ENCODE peak calls at places on chromosomes 11 and 22, in eight cellular contexts. M is COR-L47; B is AG20443; V is central memory CD4-positive, alpha-beta T cell; Y is activated CD4-positive, alpha-beta T cell treated with anti-CD3 and anti-CD28 coated beads for 24 hours; X is astrocyte of the cerebellum; T is AG09309; H is mucosa of descending colon. K is an unnamed sample.
A peak's percentile ranks its signal among the peaks of the same experiment; 100 is the strongest.

GRCh38 chr11:47248664-47249377 is at the start of gene ACP2:
- DNase-seq in M (peak; percentile 92), B (peak; percentile 91), V (peak; percentile 84), Y (peak; percentile 79), X (no peak), T (no peak), H (peak; percentile 90), K (peak; percentile 80)

GRCh38 chr11:10638285-10638684 is 55.3 kb downstream of the IRAG1 start:
- DNase-seq in M (no peak), B (no peak), V (no peak), Y (no peak), X (no peak), T (no peak), H (no peak), K (no peak)

GRCh38 chr11:127066426-127067090 is 66.0 kb upstream of the KIRREL3 start:
- DNase-seq in M (no peak), B (peak; percentile 53), V (no peak), Y (no peak), X (no peak), T (peak; percentile 13), H (no peak), K (no peak)

GRCh38 chr11:65417221-65417701 is 5.3 kb upstream of the NEAT1 start:
- DNase-seq in M (no peak), B (no peak), V (peak; percentile 20), Y (no peak), X (no peak), T (no peak), H (peak; percentile 48), K (no peak)

GRCh38 chr11:11148104-11148509 is 204.9 kb downstream of the CSNK2A3 start:
- DNase-seq in M (no peak), B (peak; percentile 96), V (no peak), Y (no peak), X (peak; percentile 73), T (peak; percentile 79), H (peak; percentile 32), K (no peak)

GRCh38 chr11:20003357-20003756 is 156.9 kb downstream of the DBX1 start:
- DNase-seq in M (no peak), B (no peak), V (no peak), Y (no peak), X (no peak), T (no peak), H (no peak), K (no peak)

GRCh38 chr11:73393479-73394415 is 17.5 kb downstream of the RELT start:
- DNase-seq in M (peak; percentile 69), B (peak; percentile 93), V (peak; percentile 50), Y (peak; percentile 41), X (peak; percentile 64), T (no peak), H (peak; percentile 90), K (peak; percentile 66)

GRCh38 chr11:122259149-122259821 is 143.3 kb upstream of the BLID start:
- DNase-seq in M (no peak), B (no peak), V (no peak), Y (no peak), X (no peak), T (no peak), H (no peak), K (no peak)

GRCh38 chr11:133078591-133079179 is 453.6 kb downstream of the OPCML start:
- DNase-seq in M (peak; percentile 33), B (peak; percentile 76), V (no peak), Y (no peak), X (peak; percentile 18), T (no peak), H (peak; percentile 41), K (no peak)

GRCh38 chr22:26564672-26565071 is 25.3 kb downstream of the TPST2 start:
- DNase-seq in M (no peak), B (no peak), V (no peak), Y (no peak), X (no peak), T (no peak), H (no peak), K (no peak)

GRCh38 chr11:23320131-23320530 is 459.9 kb upstream of the CCDC179 start:
- DNase-seq in M (no peak), B (no peak), V (no peak), Y (no peak), X (no peak), T (no peak), H (no peak), K (no peak)

GRCh38 chr11:14537134-14537599 is 17.0 kb upstream of the PSMA1 start:
- DNase-seq in M (peak; percentile 9), B (peak; percentile 62), V (peak; percentile 59), Y (peak; percentile 4), X (no peak), T (no peak), H (peak; percentile 76), K (peak; percentile 29)

GRCh38 chr11:70705097-70705496 is 306.8 kb downstream of the CTTN start:
- DNase-seq in M (no peak), B (no peak), V (no peak), Y (no peak), X (no peak), T (no peak), H (no peak), K (no peak)

GRCh38 chr22:19166421-19166820 is 12.1 kb downstream of the SLC25A1 start:
- DNase-seq in M (peak; percentile 6), B (no peak), V (no peak), Y (no peak), X (no peak), T (no peak), H (no peak), K (no peak)

GRCh38 chr11:126468102-126468521 is 112.6 kb downstream of the ST3GAL4 start:
- DNase-seq in M (no peak), B (no peak), V (no peak), Y (no peak), X (peak; percentile 27), T (no peak), H (no peak), K (no peak)

GRCh38 chr11:131422491-131422890 is 52.1 kb downstream of the NTM start:
- DNase-seq in M (no peak), B (no peak), V (no peak), Y (no peak), X (no peak), T (no peak), H (no peak), K (no peak)

GRCh38 chr11:1153951-1154487 is 3.7 kb upstream of the MUC5AC start:
- DNase-seq in M (no peak), B (peak; percentile 98), V (no peak), Y (no peak), X (peak; percentile 72), T (peak; percentile 82), H (peak; percentile 17), K (no peak)

GRCh38 chr11:19673924-19674390 is 38.7 kb upstream of the NAV2 start:
- DNase-seq in M (no peak), B (peak; percentile 61), V (no peak), Y (no peak), X (no peak), T (no peak), H (peak; percentile 41), K (no peak)

GRCh38 chr11:33564856-33565453 is 135.7 kb downstream of the C11orf91 start:
- DNase-seq in M (no peak), B (no peak), V (no peak), Y (no peak), X (no peak), T (no peak), H (no peak), K (no peak)

GRCh38 chr11:110679323-110679980 is 32.8 kb downstream of the ARHGAP20 start:
- DNase-seq in M (no peak), B (no peak), V (no peak), Y (no peak), X (no peak), T (no peak), H (no peak), K (no peak)

GRCh38 chr11:66976048-66976467 is 954 bp downstream of the C11orf86 start:
- DNase-seq in M (peak; percentile 13), B (no peak), V (no peak), Y (peak; percentile 15), X (no peak), T (no peak), H (no peak), K (no peak)

GRCh38 chr22:17878186-17878694 is 104.0 kb upstream of the BID start:
- DNase-seq in M (no peak), B (no peak), V (no peak), Y (no peak), X (no peak), T (no peak), H (no peak), K (no peak)